ENCODE peak calls at places on chromosomes 6 and 20, in seven cellular contexts. One of them, this sample, is unnamed.

GRCh38 chr6:62669831-62670230 is 383.8 kb upstream of the KHDRBS2 start:
- DNase-seq in endothelial cell: no peak
- DNase-seq in left lung: no peak
- DNase-seq in fibroblast of lung: no peak
- DNase-seq in body of pancreas: no peak
- DNase-seq in suprapubic skin: no peak
- DNase-seq in psoas muscle: no peak
- DNase-seq in this sample: no peak

GRCh38 chr6:110178626-110179405 is 654 bp downstream of the WASF1 start:
- DNase-seq in fibroblast of lung: peak; percentile 62
- DNase-seq in endothelial cell: peak; percentile 36
- DNase-seq in psoas muscle: peak; percentile 34
- DNase-seq in left lung: peak; percentile 88
- DNase-seq in suprapubic skin: peak; percentile 79
- DNase-seq in body of pancreas: peak; percentile 44
- DNase-seq in this sample: peak; percentile 65

GRCh38 chr6:32107447-32107846 is 1.7 kb downstream of the TNXB start:
- DNase-seq in endothelial cell: no peak
- DNase-seq in fibroblast of lung: no peak
- DNase-seq in psoas muscle: no peak
- DNase-seq in left lung: no peak
- DNase-seq in body of pancreas: no peak
- DNase-seq in suprapubic skin: no peak
- DNase-seq in this sample: no peak

GRCh38 chr6:52839124-52840055 is 1.2 kb downstream of the GSTA5 start:
- DNase-seq in left lung: no peak
- DNase-seq in psoas muscle: no peak
- DNase-seq in fibroblast of lung: peak; percentile 45
- DNase-seq in endothelial cell: peak; percentile 74
- DNase-seq in body of pancreas: peak; percentile 72
- DNase-seq in suprapubic skin: no peak
- DNase-seq in this sample: peak; percentile 74

GRCh38 chr6:40999498-41000070 is 39.4 kb downstream of the UNC5CL start:
- DNase-seq in psoas muscle: peak; percentile 49
- DNase-seq in suprapubic skin: no peak
- DNase-seq in left lung: peak; percentile 67
- DNase-seq in body of pancreas: peak; percentile 83
- DNase-seq in endothelial cell: peak; percentile 66
- DNase-seq in fibroblast of lung: peak; percentile 40
- DNase-seq in this sample: no peak

GRCh38 chr6:66210964-66211363 is 503.9 kb upstream of the EYS start:
- DNase-seq in psoas muscle: no peak
- DNase-seq in suprapubic skin: no peak
- DNase-seq in left lung: no peak
- DNase-seq in fibroblast of lung: no peak
- DNase-seq in endothelial cell: no peak
- DNase-seq in body of pancreas: no peak
- DNase-seq in this sample: no peak

GRCh38 chr6:4256969-4257368 is 121.6 kb upstream of the ECI2 start:
- DNase-seq in suprapubic skin: no peak
- DNase-seq in body of pancreas: no peak
- DNase-seq in endothelial cell: no peak
- DNase-seq in psoas muscle: no peak
- DNase-seq in fibroblast of lung: peak; percentile 70
- DNase-seq in left lung: no peak
- DNase-seq in this sample: no peak

GRCh38 chr6:148713896-148714295 is 32.9 kb upstream of the UST start:
- DNase-seq in psoas muscle: no peak
- DNase-seq in body of pancreas: no peak
- DNase-seq in left lung: no peak
- DNase-seq in fibroblast of lung: no peak
- DNase-seq in suprapubic skin: no peak
- DNase-seq in endothelial cell: no peak
- DNase-seq in this sample: no peak

GRCh38 chr6:27056615-27057014 is 190.9 kb upstream of the PRSS16 start:
- DNase-seq in body of pancreas: no peak
- DNase-seq in fibroblast of lung: no peak
- DNase-seq in psoas muscle: no peak
- DNase-seq in endothelial cell: no peak
- DNase-seq in left lung: no peak
- DNase-seq in suprapubic skin: no peak
- DNase-seq in this sample: no peak

GRCh38 chr20:47191074-47191673 is 165.3 kb downstream of the ZMYND8 start:
- DNase-seq in psoas muscle: no peak
- DNase-seq in suprapubic skin: no peak
- DNase-seq in body of pancreas: no peak
- DNase-seq in fibroblast of lung: peak; percentile 49
- DNase-seq in endothelial cell: no peak
- DNase-seq in left lung: no peak
- DNase-seq in this sample: no peak

GRCh38 chr6:112061605-112062004 is 7.7 kb downstream of the CCN6 start:
- DNase-seq in left lung: no peak
- DNase-seq in suprapubic skin: no peak
- DNase-seq in psoas muscle: no peak
- DNase-seq in endothelial cell: no peak
- DNase-seq in fibroblast of lung: peak; percentile 76
- DNase-seq in body of pancreas: no peak
- DNase-seq in this sample: no peak

GRCh38 chr6:138757131-138757530 is 16.4 kb upstream of the CCDC28A start:
- DNase-seq in endothelial cell: no peak
- DNase-seq in body of pancreas: no peak
- DNase-seq in left lung: no peak
- DNase-seq in suprapubic skin: no peak
- DNase-seq in psoas muscle: no peak
- DNase-seq in fibroblast of lung: peak; percentile 12
- DNase-seq in this sample: no peak

GRCh38 chr6:129186988-129187387 is 304.1 kb downstream of the LAMA2 start:
- DNase-seq in psoas muscle: no peak
- DNase-seq in suprapubic skin: no peak
- DNase-seq in endothelial cell: no peak
- DNase-seq in body of pancreas: no peak
- DNase-seq in fibroblast of lung: peak; percentile 79
- DNase-seq in left lung: no peak
- DNase-seq in this sample: no peak

DNA sequence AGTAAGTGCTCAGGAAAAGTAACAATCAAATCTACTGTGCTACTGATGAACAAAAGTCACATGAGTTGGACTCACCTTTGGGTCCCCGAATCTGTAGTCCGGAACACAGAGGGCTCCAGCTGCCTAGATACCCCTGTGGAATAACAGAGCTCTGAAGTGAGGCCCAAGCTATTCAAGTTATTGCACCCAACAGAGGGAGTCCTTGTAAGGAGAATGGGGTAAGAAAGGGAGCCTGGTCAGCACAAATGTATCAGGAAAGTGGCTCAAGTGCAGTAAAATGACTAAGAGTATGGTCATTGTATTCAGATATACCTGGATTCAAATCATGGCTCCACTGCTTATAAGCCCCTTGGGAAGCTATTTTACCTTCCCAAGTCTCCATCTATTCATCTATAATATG is 20.9 kb downstream of the EDN1 start:
- DNase-seq in endothelial cell: no peak
- DNase-seq in suprapubic skin: no peak
- DNase-seq in fibroblast of lung: no peak
- DNase-seq in psoas muscle: no peak
- DNase-seq in body of pancreas: peak; percentile 26
- DNase-seq in left lung: no peak
- DNase-seq in this sample: no peak
- TF ChIP-seq CTCF in endothelial cell: no peak
- TF ChIP-seq CTCF in suprapubic skin: no peak
- TF ChIP-seq CTCF in fibroblast of lung: no peak
- TF ChIP-seq CTCF in psoas muscle: no peak
- TF ChIP-seq CTCF in body of pancreas: no peak
- TF ChIP-seq CTCF in left lung: no peak
- TF ChIP-seq CTCF in this sample: no peak

DNA sequence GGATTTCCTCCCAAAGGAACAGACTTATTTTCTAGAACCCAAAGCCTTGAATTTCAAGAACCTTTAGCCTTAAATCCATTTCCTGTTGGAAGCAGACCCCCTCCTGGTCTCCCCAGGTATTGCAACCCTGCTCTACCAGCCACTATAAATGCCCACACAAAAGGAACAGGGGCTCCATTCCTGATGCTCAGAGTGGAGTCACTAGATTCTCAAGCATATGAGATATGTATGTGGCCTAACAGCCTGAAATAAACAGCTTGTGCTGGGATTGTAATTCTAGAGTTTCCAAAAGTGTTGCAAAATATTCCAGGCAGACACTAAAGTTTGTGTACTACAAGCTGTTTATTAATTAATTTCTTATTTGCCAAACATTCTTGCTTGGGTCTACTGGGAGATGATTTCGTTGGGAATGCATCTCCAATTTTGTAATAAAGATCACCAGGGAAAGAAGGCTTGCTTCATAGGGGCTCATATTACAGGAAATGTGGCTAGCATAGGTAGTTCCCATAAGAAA is 44.8 kb downstream of the RIPOR3 start:
- DNase-seq in left lung: no peak
- DNase-seq in body of pancreas: no peak
- DNase-seq in fibroblast of lung: peak; percentile 40
- DNase-seq in psoas muscle: no peak
- DNase-seq in endothelial cell: no peak
- DNase-seq in suprapubic skin: no peak
- DNase-seq in this sample: no peak
- TF ChIP-seq CTCF in left lung: no peak
- TF ChIP-seq CTCF in body of pancreas: no peak
- TF ChIP-seq CTCF in fibroblast of lung: peak; percentile 49
- TF ChIP-seq CTCF in psoas muscle: peak; percentile 21
- TF ChIP-seq CTCF in endothelial cell: peak; percentile 49
- TF ChIP-seq CTCF in suprapubic skin: peak; percentile 20
- TF ChIP-seq CTCF in this sample: peak; percentile 48

DNA sequence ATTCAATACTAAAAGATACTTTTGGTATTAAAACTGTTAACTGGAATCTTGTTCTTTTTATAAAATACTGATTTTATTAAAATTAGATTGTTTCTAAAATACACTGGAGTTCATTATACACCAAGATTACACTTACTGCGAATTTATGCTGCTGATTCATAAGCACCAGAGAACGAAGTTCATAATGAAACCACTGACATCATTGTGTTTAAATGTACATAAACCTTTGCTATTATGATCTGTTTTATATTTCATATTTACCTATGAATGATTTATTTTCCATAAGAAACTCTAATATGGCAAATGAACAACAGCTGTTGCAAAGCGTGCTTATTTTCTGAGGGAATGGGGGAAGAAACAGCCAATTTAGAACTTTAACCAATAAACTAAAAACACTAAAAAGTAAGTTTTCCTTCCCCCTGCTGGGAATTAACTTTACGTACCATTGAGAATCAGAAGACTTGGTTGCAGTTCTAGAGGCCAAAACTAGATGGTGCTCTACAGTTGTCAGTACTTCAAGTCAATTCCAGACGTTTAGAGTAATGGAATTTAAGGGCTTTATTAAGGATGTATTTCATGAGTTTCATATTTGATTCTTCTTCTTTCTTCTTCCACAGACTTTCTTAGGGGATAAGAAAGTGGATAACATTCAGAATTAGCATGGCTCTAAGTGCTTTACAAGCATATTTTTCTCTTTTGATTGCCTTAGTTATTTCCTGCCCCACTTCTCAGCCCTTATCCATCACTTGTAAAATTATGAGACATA is 30.8 kb upstream of the COL19A1 start:
- DNase-seq in fibroblast of lung: peak; percentile 65
- DNase-seq in suprapubic skin: no peak
- DNase-seq in body of pancreas: peak; percentile 31
- DNase-seq in endothelial cell: peak; percentile 28
- DNase-seq in psoas muscle: no peak
- DNase-seq in left lung: no peak
- DNase-seq in this sample: no peak
- TF ChIP-seq CTCF in fibroblast of lung: peak; percentile 97
- TF ChIP-seq CTCF in suprapubic skin: peak; percentile 23
- TF ChIP-seq CTCF in body of pancreas: peak; percentile 67
- TF ChIP-seq CTCF in endothelial cell: peak; percentile 70
- TF ChIP-seq CTCF in psoas muscle: peak; percentile 90
- TF ChIP-seq CTCF in left lung: peak; percentile 67
- TF ChIP-seq CTCF in this sample: peak; percentile 66

DNA sequence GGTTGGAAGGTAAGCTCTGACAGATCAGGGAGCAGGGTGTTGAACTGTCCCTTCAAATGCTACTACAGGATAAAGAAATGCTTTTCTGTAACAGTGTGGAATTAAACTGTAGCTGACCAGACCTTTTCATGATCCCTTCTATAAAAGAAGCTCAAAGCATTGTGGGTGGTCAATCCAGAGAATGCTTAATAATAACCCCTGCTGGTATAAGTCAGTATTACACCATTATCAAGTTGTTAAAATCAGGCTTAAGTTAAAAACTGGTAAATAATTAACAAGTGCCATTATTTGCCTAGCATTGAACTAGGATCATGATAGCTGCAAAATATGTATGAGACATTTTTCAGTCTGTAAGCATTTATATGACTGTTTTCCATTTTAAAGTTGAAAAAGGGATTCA is 468.9 kb downstream of the PKHD1 start:
- DNase-seq in left lung: no peak
- DNase-seq in body of pancreas: no peak
- DNase-seq in endothelial cell: no peak
- DNase-seq in fibroblast of lung: no peak
- DNase-seq in suprapubic skin: no peak
- DNase-seq in psoas muscle: no peak
- DNase-seq in this sample: no peak
- TF ChIP-seq CTCF in left lung: peak; percentile 33
- TF ChIP-seq CTCF in body of pancreas: peak; percentile 11
- TF ChIP-seq CTCF in endothelial cell: peak; percentile 86
- TF ChIP-seq CTCF in fibroblast of lung: no peak
- TF ChIP-seq CTCF in suprapubic skin: no peak
- TF ChIP-seq CTCF in psoas muscle: peak; percentile 35
- TF ChIP-seq CTCF in this sample: peak; percentile 87

GRCh38 chr6:166999145-166999844 is at the start of gene CEP43:
- DNase-seq in fibroblast of lung: peak; percentile 90
- DNase-seq in endothelial cell: peak; percentile 97
- DNase-seq in suprapubic skin: peak; percentile 93
- DNase-seq in psoas muscle: peak; percentile 96
- DNase-seq in left lung: peak; percentile 99
- DNase-seq in body of pancreas: peak; percentile 96
- DNase-seq in this sample: peak; percentile 98
- TF ChIP-seq CTCF in fibroblast of lung: no peak
- TF ChIP-seq CTCF in endothelial cell: peak; percentile 38
- TF ChIP-seq CTCF in suprapubic skin: no peak
- TF ChIP-seq CTCF in psoas muscle: no peak
- TF ChIP-seq CTCF in left lung: no peak
- TF ChIP-seq CTCF in body of pancreas: no peak
- TF ChIP-seq CTCF in this sample: no peak

DNA sequence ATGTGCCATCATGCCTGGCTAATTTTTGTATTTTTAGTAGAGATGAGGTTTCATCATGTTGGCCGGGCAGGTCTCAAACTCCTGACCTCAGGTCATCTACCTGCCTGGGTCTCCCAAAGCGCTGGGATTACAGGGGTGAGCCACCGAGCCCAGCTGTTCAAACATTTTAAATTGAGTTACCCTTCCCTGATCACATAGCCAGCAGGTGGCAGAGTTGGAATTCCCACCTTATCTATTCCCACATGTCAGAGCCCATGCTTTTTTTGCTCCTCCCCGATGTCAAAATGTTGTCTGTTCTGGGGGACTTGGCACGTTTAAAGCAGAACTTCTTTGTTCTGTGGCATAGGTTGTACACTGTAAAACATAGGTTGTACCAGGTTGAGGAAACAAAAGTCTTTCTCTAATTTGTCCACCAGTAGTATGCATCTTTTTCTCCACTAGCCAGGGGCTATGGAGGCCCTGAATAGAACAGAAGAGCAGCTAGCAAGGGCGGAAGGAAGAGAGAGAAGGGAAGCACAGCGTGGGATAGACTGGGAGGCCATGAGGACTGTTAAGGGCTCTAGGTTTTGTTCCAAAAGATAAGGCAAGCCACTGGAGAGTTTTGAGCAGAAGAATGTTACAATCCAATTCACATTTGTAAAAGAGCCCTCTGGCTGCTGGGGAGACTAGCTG is 7.3 kb upstream of the LBP start:
- DNase-seq in suprapubic skin: no peak
- DNase-seq in left lung: no peak
- DNase-seq in body of pancreas: no peak
- DNase-seq in psoas muscle: no peak
- DNase-seq in fibroblast of lung: no peak
- DNase-seq in endothelial cell: peak; percentile 35
- DNase-seq in this sample: no peak
- TF ChIP-seq CTCF in suprapubic skin: no peak
- TF ChIP-seq CTCF in left lung: no peak
- TF ChIP-seq CTCF in body of pancreas: no peak
- TF ChIP-seq CTCF in psoas muscle: peak; percentile 9
- TF ChIP-seq CTCF in fibroblast of lung: peak; percentile 22
- TF ChIP-seq CTCF in endothelial cell: peak; percentile 36
- TF ChIP-seq CTCF in this sample: no peak